ENCODE peak calls at places on chromosomes 1 and 21, in five cellular contexts. T is prostate gland, L is tibial nerve, C is uterus, G is heart left ventricle. H is an unnamed sample.

GRCh38 chr1:178606839-178607238 is 93.9 kb downstream of the TEX35 start:
- DNase-seq in T (no peak), L (no peak), C (no peak), G (no peak), H (no peak)

GRCh38 chr1:25544819-25545218 is 1.4 kb downstream of the LDLRAP1 start:
- DNase-seq in T (peak; percentile 60), L (no peak), C (no peak), G (no peak), H (no peak)

GRCh38 chr1:65141394-65141793 is 6.6 kb upstream of the AK4 start:
- DNase-seq in T (no peak), L (no peak), C (no peak), G (no peak), H (no peak)

GRCh38 chr1:118115567-118116272 is 69.3 kb downstream of the SPAG17 start:
- DNase-seq in T (no peak), L (no peak), C (no peak), G (no peak), H (no peak)

GRCh38 chr1:65001238-65001792 is 35.0 kb upstream of the JAK1 start:
- DNase-seq in T (no peak), L (peak; percentile 50), C (peak; percentile 72), G (peak; percentile 89), H (peak; percentile 69)

GRCh38 chr1:76068542-76068941 is 6.0 kb upstream of the ST6GALNAC3 start:
- DNase-seq in T (no peak), L (no peak), C (no peak), G (no peak), H (no peak)

GRCh38 chr1:11187000-11187399 is 2.2 kb upstream of the ANGPTL7 start:
- DNase-seq in T (no peak), L (no peak), C (no peak), G (no peak), H (no peak)

GRCh38 chr1:25090707-25091422 is 141.4 kb downstream of the SYF2 start:
- DNase-seq in T (no peak), L (no peak), C (no peak), G (no peak), H (no peak)

GRCh38 chr1:206011057-206011456 is 7.9 kb upstream of the RAB7B start:
- DNase-seq in T (no peak), L (no peak), C (no peak), G (no peak), H (no peak)

GRCh38 chr1:112140743-112141142 is 151.3 kb upstream of the KCND3 start:
- DNase-seq in T (no peak), L (no peak), C (no peak), G (no peak), H (no peak)

GRCh38 chr1:112144738-112145426 is 155.4 kb upstream of the KCND3 start:
- DNase-seq in T (no peak), L (no peak), C (no peak), G (no peak), H (no peak)

GRCh38 chr1:112143871-112144441 is 154.5 kb upstream of the KCND3 start:
- DNase-seq in T (no peak), L (no peak), C (no peak), G (no peak), H (no peak)

GRCh38 chr1:112141923-112142322 is 152.5 kb upstream of the KCND3 start:
- DNase-seq in T (no peak), L (peak; percentile 9), C (no peak), G (no peak), H (no peak)

DNA sequence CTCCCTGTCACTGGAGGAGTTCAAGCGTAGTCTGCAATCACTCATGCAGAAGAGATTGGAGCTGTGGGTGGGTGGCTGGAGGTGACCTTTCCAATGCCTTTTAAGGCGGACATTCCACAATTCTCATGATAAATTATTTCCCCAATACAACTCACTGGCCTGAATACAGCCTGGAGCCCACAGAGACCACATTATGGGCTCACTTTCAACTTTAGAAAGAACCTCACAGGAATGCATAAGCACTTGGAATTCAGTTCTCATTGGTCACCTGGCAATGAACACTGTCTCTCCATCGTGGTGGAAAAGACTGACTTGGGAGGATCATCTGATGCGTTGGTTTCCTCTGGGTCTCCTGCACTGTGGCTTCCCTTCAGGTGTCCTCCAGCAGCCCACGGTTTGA is 151.8 kb upstream of the KCND3 start:
- DNase-seq in T (no peak), L (no peak), C (no peak), G (no peak), H (no peak)
- TF ChIP-seq CTCF in T (no peak), L (no peak), C (no peak), G (no peak), H (no peak)

DNA sequence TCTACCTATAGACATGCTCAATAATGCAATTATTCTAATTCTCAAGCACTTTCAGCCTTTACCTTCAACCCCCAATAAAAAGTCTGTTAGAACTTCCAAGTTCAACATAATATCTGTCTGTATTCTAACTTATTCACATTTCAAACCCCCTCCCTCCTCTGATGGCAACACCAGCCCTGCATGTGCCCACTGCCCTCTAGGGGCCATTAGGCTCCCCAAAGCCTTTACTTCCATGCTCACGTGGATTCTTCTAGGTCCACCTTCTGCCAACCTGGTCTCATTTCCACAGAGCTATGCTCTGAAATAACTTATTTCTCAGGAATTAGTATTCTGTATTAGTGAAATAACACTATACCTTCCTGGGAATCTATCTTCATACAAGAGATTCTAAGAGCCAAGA is 22.2 kb upstream of the KPRP start:
- DNase-seq in T (no peak), L (no peak), C (no peak), G (no peak), H (no peak)
- TF ChIP-seq CTCF in T (no peak), L (no peak), C (no peak), G (no peak), H (no peak)

GRCh38 chr1:18149113-18149641 is 41.6 kb downstream of the IGSF21 start:
- DNase-seq in T (no peak), L (no peak), C (no peak), G (no peak), H (no peak)
- TF ChIP-seq CTCF in T (no peak), L (no peak), C (no peak), G (no peak), H (no peak)

GRCh38 chr21:44454058-44454457 is 1.3 kb upstream of the LRRC3 start:
- DNase-seq in T (no peak), L (no peak), C (no peak), G (no peak), H (no peak)

GRCh38 chr21:44454747-44455523 is at the start of gene LRRC3:
- DNase-seq in T (peak; percentile 79), L (peak; percentile 78), C (peak; percentile 70), G (peak; percentile 93), H (peak; percentile 59)

GRCh38 chr21:44456915-44457736 is 1.8 kb downstream of the LRRC3 start:
- DNase-seq in T (no peak), L (no peak), C (no peak), G (peak; percentile 62), H (no peak)

GRCh38 chr21:44456207-44456914 is 1.1 kb downstream of the LRRC3 start:
- DNase-seq in T (no peak), L (no peak), C (no peak), G (peak; percentile 51), H (no peak)

GRCh38 chr21:44455524-44456206 is 355 bp downstream of the LRRC3 start:
- DNase-seq in T (peak; percentile 25), L (no peak), C (no peak), G (peak; percentile 80), H (no peak)
- TF ChIP-seq CTCF in T (no peak), L (no peak), C (no peak), G (no peak), H (no peak)

DNA sequence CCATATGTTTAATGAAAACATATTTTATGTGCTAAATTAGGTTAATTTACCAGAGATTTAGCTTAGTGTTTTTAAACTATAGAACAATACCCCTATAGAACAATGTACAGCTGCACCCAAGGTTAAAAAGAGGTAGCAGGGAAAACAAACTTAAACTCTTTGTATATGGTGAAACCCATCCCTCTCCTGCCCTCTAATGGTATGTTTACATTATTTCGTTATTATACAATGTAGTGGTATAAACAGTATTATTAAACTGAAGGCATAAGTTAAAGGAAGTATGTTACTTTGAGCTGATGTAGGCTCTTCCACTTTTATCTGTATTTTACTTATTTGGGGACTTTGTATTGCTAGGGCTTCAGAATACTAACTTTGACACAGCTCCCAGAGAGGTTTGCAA is 16.7 kb upstream of the ZYG11A start:
- DNase-seq in T (no peak), L (no peak), C (no peak), G (no peak), H (no peak)
- TF ChIP-seq CTCF in T (no peak), L (no peak), C (no peak), G (no peak), H (no peak)

GRCh38 chr1:235838021-235838420 is 28.7 kb downstream of the LYST start:
- DNase-seq in T (no peak), L (no peak), C (no peak), G (no peak), H (no peak)

GRCh38 chr1:235841938-235842545 is 24.7 kb downstream of the LYST start:
- DNase-seq in T (no peak), L (no peak), C (no peak), G (no peak), H (no peak)

GRCh38 chr1:235844776-235845175 is 21.9 kb downstream of the LYST start:
- DNase-seq in T (no peak), L (no peak), C (no peak), G (no peak), H (no peak)

DNA sequence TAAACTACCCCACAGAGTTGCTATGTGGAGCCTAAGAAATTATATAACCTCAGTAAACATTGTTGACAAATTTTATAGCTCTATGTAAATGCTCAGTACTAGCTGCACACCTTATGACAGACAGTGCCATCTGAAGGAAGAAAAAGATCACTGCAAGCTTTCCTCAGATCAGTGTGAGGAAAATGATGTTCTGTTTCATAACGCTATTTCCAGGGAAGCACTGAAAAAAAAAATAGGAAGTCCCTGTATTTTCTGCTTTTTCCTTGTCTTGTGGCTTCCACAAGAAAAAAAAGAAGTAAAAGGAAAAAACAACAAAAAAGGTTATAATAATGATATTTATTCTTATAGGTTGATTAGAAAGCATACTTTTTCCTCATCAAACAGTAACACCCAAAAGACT is 23.2 kb downstream of the LYST start:
- DNase-seq in T (no peak), L (peak; percentile 41), C (no peak), G (no peak), H (no peak)
- TF ChIP-seq CTCF in T (peak; percentile 34), L (peak; percentile 52), C (peak; percentile 33), G (peak; percentile 35), H (no peak)

GRCh38 chr1:31764307-31765040 is at the start of gene ADGRB2:
- DNase-seq in T (no peak), L (no peak), C (no peak), G (peak; percentile 66), H (no peak)
- TF ChIP-seq CTCF in T (no peak), L (no peak), C (peak; percentile 24), G (no peak), H (no peak)

GRCh38 chr21:42002421-42002958 is 7.7 kb downstream of the ZBTB21 start:
- DNase-seq in T (no peak), L (no peak), C (no peak), G (no peak), H (no peak)

GRCh38 chr21:42001781-42002180 is 8.4 kb downstream of the ZBTB21 start:
- DNase-seq in T (no peak), L (no peak), C (no peak), G (no peak), H (no peak)

GRCh38 chr21:42000908-42001307 is 9.3 kb downstream of the ZBTB21 start:
- DNase-seq in T (no peak), L (no peak), C (no peak), G (no peak), H (no peak)

GRCh38 chr21:42004406-42005199 is 5.6 kb downstream of the ZBTB21 start:
- DNase-seq in T (no peak), L (no peak), C (no peak), G (no peak), H (no peak)

GRCh38 chr21:42003051-42003461 is 7.1 kb downstream of the ZBTB21 start:
- DNase-seq in T (no peak), L (no peak), C (no peak), G (no peak), H (no peak)
- TF ChIP-seq CTCF in T (no peak), L (no peak), C (no peak), G (no peak), H (no peak)

H was measured in omental fat pad.